ENCODE peak calls at places on chromosomes 12 and 14, in seven cellular contexts. One of them, this sample, is unnamed.

GRCh38 chr12:131097247-131098177 is 143.8 kb downstream of the ADGRD1 start:
- DNase-seq in iris pigment epithelial cell: no peak
- DNase-seq in NCI-H1436: no peak
- DNase-seq in fibroblast of mammary gland: no peak
- DNase-seq in AG10803: no peak
- DNase-seq in pancreas: no peak
- DNase-seq in epithelial cell of esophagus: no peak
- DNase-seq in this sample: no peak

GRCh38 chr12:110279561-110279960 is 1.5 kb upstream of the ATP2A2 start:
- DNase-seq in AG10803: no peak
- DNase-seq in iris pigment epithelial cell: no peak
- DNase-seq in epithelial cell of esophagus: no peak
- DNase-seq in fibroblast of mammary gland: no peak
- DNase-seq in pancreas: no peak
- DNase-seq in NCI-H1436: no peak
- DNase-seq in this sample: no peak

GRCh38 chr12:49482095-49483051 is 56.5 kb upstream of the KCNH3 start:
- DNase-seq in iris pigment epithelial cell: no peak
- DNase-seq in fibroblast of mammary gland: no peak
- DNase-seq in AG10803: no peak
- DNase-seq in epithelial cell of esophagus: peak
- DNase-seq in NCI-H1436: peak
- DNase-seq in pancreas: no peak
- DNase-seq in this sample: no peak

GRCh38 chr14:52121441-52121840 is 52.6 kb upstream of the NID2 start:
- DNase-seq in iris pigment epithelial cell: no peak
- DNase-seq in NCI-H1436: no peak
- DNase-seq in fibroblast of mammary gland: peak
- DNase-seq in AG10803: no peak
- DNase-seq in pancreas: no peak
- DNase-seq in epithelial cell of esophagus: no peak
- DNase-seq in this sample: no peak

GRCh38 chr14:37655418-37655817 is 60.0 kb downstream of the TTC6 start:
- DNase-seq in epithelial cell of esophagus: peak
- DNase-seq in fibroblast of mammary gland: peak
- DNase-seq in pancreas: no peak
- DNase-seq in iris pigment epithelial cell: peak
- DNase-seq in NCI-H1436: no peak
- DNase-seq in AG10803: no peak
- DNase-seq in this sample: no peak

GRCh38 chr14:56751471-56751870 is 58.8 kb downstream of the OTX2 start:
- DNase-seq in iris pigment epithelial cell: no peak
- DNase-seq in epithelial cell of esophagus: no peak
- DNase-seq in pancreas: no peak
- DNase-seq in fibroblast of mammary gland: no peak
- DNase-seq in NCI-H1436: no peak
- DNase-seq in AG10803: no peak
- DNase-seq in this sample: no peak

GRCh38 chr14:90548455-90548854 is 151.6 kb downstream of the CALM1 start:
- DNase-seq in AG10803: no peak
- DNase-seq in fibroblast of mammary gland: no peak
- DNase-seq in pancreas: no peak
- DNase-seq in epithelial cell of esophagus: no peak
- DNase-seq in NCI-H1436: no peak
- DNase-seq in iris pigment epithelial cell: no peak
- DNase-seq in this sample: no peak

GRCh38 chr12:45331552-45331951 is 115.7 kb downstream of the ANO6 start:
- DNase-seq in AG10803: no peak
- DNase-seq in iris pigment epithelial cell: peak
- DNase-seq in epithelial cell of esophagus: peak
- DNase-seq in NCI-H1436: no peak
- DNase-seq in fibroblast of mammary gland: no peak
- DNase-seq in pancreas: no peak
- DNase-seq in this sample: no peak

GRCh38 chr14:36243183-36243582 is 66.7 kb upstream of the PTCSC3 start:
- DNase-seq in iris pigment epithelial cell: no peak
- DNase-seq in NCI-H1436: no peak
- DNase-seq in epithelial cell of esophagus: no peak
- DNase-seq in pancreas: no peak
- DNase-seq in fibroblast of mammary gland: no peak
- DNase-seq in AG10803: no peak
- DNase-seq in this sample: no peak

GRCh38 chr14:23089498-23090253 is 5.3 kb downstream of the ACIN1 start:
- DNase-seq in NCI-H1436: no peak
- DNase-seq in AG10803: no peak
- DNase-seq in fibroblast of mammary gland: no peak
- DNase-seq in iris pigment epithelial cell: no peak
- DNase-seq in epithelial cell of esophagus: peak
- DNase-seq in pancreas: no peak
- DNase-seq in this sample: no peak

GRCh38 chr14:71321556-71322315 is 414.5 kb downstream of the PCNX1 start:
- DNase-seq in epithelial cell of esophagus: peak
- DNase-seq in iris pigment epithelial cell: peak
- DNase-seq in AG10803: peak
- DNase-seq in pancreas: no peak
- DNase-seq in fibroblast of mammary gland: peak
- DNase-seq in NCI-H1436: peak
- DNase-seq in this sample: peak

GRCh38 chr12:49109631-49110172 is 945 bp downstream of the LMBR1L start:
- DNase-seq in pancreas: no peak
- DNase-seq in fibroblast of mammary gland: no peak
- DNase-seq in NCI-H1436: no peak
- DNase-seq in epithelial cell of esophagus: no peak
- DNase-seq in iris pigment epithelial cell: no peak
- DNase-seq in AG10803: no peak
- DNase-seq in this sample: no peak

GRCh38 chr14:22460461-22461195 is 128.4 kb downstream of the DAD1 start:
- DNase-seq in epithelial cell of esophagus: no peak
- DNase-seq in NCI-H1436: no peak
- DNase-seq in iris pigment epithelial cell: peak
- DNase-seq in AG10803: no peak
- DNase-seq in pancreas: no peak
- DNase-seq in fibroblast of mammary gland: no peak
- DNase-seq in this sample: no peak

GRCh38 chr12:92827836-92828431 is 101.2 kb downstream of the EEA1 start:
- DNase-seq in iris pigment epithelial cell: peak
- DNase-seq in pancreas: no peak
- DNase-seq in NCI-H1436: peak
- DNase-seq in epithelial cell of esophagus: peak
- DNase-seq in fibroblast of mammary gland: peak
- DNase-seq in AG10803: peak
- DNase-seq in this sample: no peak

GRCh38 chr12:77001181-77001758 is 64.1 kb downstream of the E2F7 start:
- DNase-seq in NCI-H1436: no peak
- DNase-seq in fibroblast of mammary gland: no peak
- DNase-seq in iris pigment epithelial cell: no peak
- DNase-seq in pancreas: no peak
- DNase-seq in epithelial cell of esophagus: no peak
- DNase-seq in AG10803: no peak
- DNase-seq in this sample: no peak

GRCh38 chr12:92185052-92185451 is 39.4 kb upstream of the BTG1 start:
- DNase-seq in NCI-H1436: no peak
- DNase-seq in AG10803: no peak
- DNase-seq in epithelial cell of esophagus: no peak
- DNase-seq in fibroblast of mammary gland: no peak
- DNase-seq in iris pigment epithelial cell: no peak
- DNase-seq in pancreas: no peak
- DNase-seq in this sample: no peak

GRCh38 chr14:102777711-102778615 is 714 bp downstream of the TRAF3 start:
- DNase-seq in NCI-H1436: no peak
- DNase-seq in AG10803: peak
- DNase-seq in iris pigment epithelial cell: peak
- DNase-seq in fibroblast of mammary gland: peak
- DNase-seq in epithelial cell of esophagus: peak
- DNase-seq in pancreas: peak
- DNase-seq in this sample: no peak

GRCh38 chr12:105721915-105722314 is 391.4 kb downstream of the C12orf75 start:
- DNase-seq in epithelial cell of esophagus: peak
- DNase-seq in iris pigment epithelial cell: no peak
- DNase-seq in NCI-H1436: no peak
- DNase-seq in AG10803: no peak
- DNase-seq in fibroblast of mammary gland: no peak
- DNase-seq in pancreas: no peak
- DNase-seq in this sample: no peak

GRCh38 chr12:111406474-111407370 is 999 bp downstream of the SH2B3 start:
- DNase-seq in NCI-H1436: no peak
- DNase-seq in iris pigment epithelial cell: no peak
- DNase-seq in AG10803: no peak
- DNase-seq in epithelial cell of esophagus: no peak
- DNase-seq in fibroblast of mammary gland: no peak
- DNase-seq in pancreas: peak
- DNase-seq in this sample: no peak

GRCh38 chr14:74893614-74894091 is 11.9 kb downstream of the DLST start:
- DNase-seq in AG10803: no peak
- DNase-seq in fibroblast of mammary gland: no peak
- DNase-seq in iris pigment epithelial cell: no peak
- DNase-seq in epithelial cell of esophagus: no peak
- DNase-seq in NCI-H1436: no peak
- DNase-seq in pancreas: no peak
- DNase-seq in this sample: no peak

GRCh38 chr14:100533647-100534485 is 53.4 kb downstream of the BEGAIN start:
- DNase-seq in fibroblast of mammary gland: no peak
- DNase-seq in AG10803: no peak
- DNase-seq in pancreas: peak
- DNase-seq in epithelial cell of esophagus: no peak
- DNase-seq in NCI-H1436: no peak
- DNase-seq in iris pigment epithelial cell: no peak
- DNase-seq in this sample: no peak

GRCh38 chr14:60106341-60106740 is 14.6 kb downstream of the PCNX4 start:
- DNase-seq in AG10803: peak
- DNase-seq in epithelial cell of esophagus: peak
- DNase-seq in NCI-H1436: no peak
- DNase-seq in fibroblast of mammary gland: peak
- DNase-seq in pancreas: no peak
- DNase-seq in iris pigment epithelial cell: peak
- DNase-seq in this sample: no peak

GRCh38 chr12:14408208-14408607 is 42.7 kb downstream of the ATF7IP start:
- DNase-seq in iris pigment epithelial cell: peak
- DNase-seq in NCI-H1436: no peak
- DNase-seq in AG10803: peak
- DNase-seq in epithelial cell of esophagus: no peak
- DNase-seq in fibroblast of mammary gland: peak
- DNase-seq in pancreas: no peak
- DNase-seq in this sample: no peak

GRCh38 chr12:31366104-31366621 is 40.2 kb upstream of the SINHCAF start:
- DNase-seq in iris pigment epithelial cell: no peak
- DNase-seq in fibroblast of mammary gland: no peak
- DNase-seq in NCI-H1436: no peak
- DNase-seq in pancreas: no peak
- DNase-seq in epithelial cell of esophagus: no peak
- DNase-seq in AG10803: no peak
- DNase-seq in this sample: no peak

GRCh38 chr12:9948606-9949286 is 16.6 kb upstream of the CLEC2A start:
- DNase-seq in NCI-H1436: no peak
- DNase-seq in AG10803: no peak
- DNase-seq in iris pigment epithelial cell: no peak
- DNase-seq in epithelial cell of esophagus: no peak
- DNase-seq in fibroblast of mammary gland: no peak
- DNase-seq in pancreas: no peak
- DNase-seq in this sample: no peak

GRCh38 chr14:52286659-52287649 is 19.5 kb downstream of the PTGDR start:
- DNase-seq in pancreas: no peak
- DNase-seq in epithelial cell of esophagus: no peak
- DNase-seq in iris pigment epithelial cell: no peak
- DNase-seq in NCI-H1436: no peak
- DNase-seq in fibroblast of mammary gland: peak
- DNase-seq in AG10803: peak
- DNase-seq in this sample: no peak

GRCh38 chr14:96263347-96264199 is 7.6 kb downstream of the BDKRB1 start:
- DNase-seq in pancreas: peak
- DNase-seq in NCI-H1436: no peak
- DNase-seq in fibroblast of mammary gland: no peak
- DNase-seq in iris pigment epithelial cell: no peak
- DNase-seq in AG10803: no peak
- DNase-seq in epithelial cell of esophagus: no peak
- DNase-seq in this sample: no peak

This sample was measured in NCI-H2107.